ENCODE peak calls at places on chromosomes 16 and 17, in seven cellular contexts. One of them, this sample, is unnamed.

GRCh38 chr17:78802459-78802858 is 20.4 kb upstream of the CYTH1 start:
- DNase-seq in uterus: no peak
- DNase-seq in right lobe of liver: no peak
- DNase-seq in psoas muscle: no peak
- DNase-seq in HT-29: no peak
- DNase-seq in NCI-H524: no peak
- DNase-seq in EL: no peak
- DNase-seq in this sample: no peak

GRCh38 chr17:39225974-39226683 is 384 bp upstream of the STAC2 start:
- DNase-seq in psoas muscle: peak
- DNase-seq in right lobe of liver: no peak
- DNase-seq in EL: peak
- DNase-seq in uterus: peak
- DNase-seq in HT-29: no peak
- DNase-seq in NCI-H524: peak
- DNase-seq in this sample: no peak

GRCh38 chr17:36945959-36946725 is 2.6 kb upstream of the AATF start:
- DNase-seq in uterus: no peak
- DNase-seq in HT-29: no peak
- DNase-seq in right lobe of liver: no peak
- DNase-seq in NCI-H524: peak
- DNase-seq in EL: no peak
- DNase-seq in psoas muscle: no peak
- DNase-seq in this sample: no peak

GRCh38 chr17:21510686-21511367 is 134.7 kb downstream of the KCNJ12 start:
- DNase-seq in HT-29: no peak
- DNase-seq in EL: no peak
- DNase-seq in right lobe of liver: no peak
- DNase-seq in NCI-H524: no peak
- DNase-seq in psoas muscle: no peak
- DNase-seq in uterus: no peak
- DNase-seq in this sample: peak

GRCh38 chr17:1137465-1137894 is 42.3 kb downstream of the ABR start:
- DNase-seq in EL: no peak
- DNase-seq in HT-29: peak
- DNase-seq in psoas muscle: no peak
- DNase-seq in right lobe of liver: no peak
- DNase-seq in uterus: no peak
- DNase-seq in NCI-H524: peak
- DNase-seq in this sample: no peak

GRCh38 chr17:74928786-74929185 is 4.7 kb downstream of the OTOP2 start:
- DNase-seq in right lobe of liver: no peak
- DNase-seq in EL: no peak
- DNase-seq in NCI-H524: no peak
- DNase-seq in HT-29: no peak
- DNase-seq in psoas muscle: no peak
- DNase-seq in uterus: no peak
- DNase-seq in this sample: no peak

GRCh38 chr16:82199209-82199608 is 29.2 kb upstream of the MPHOSPH6 start:
- DNase-seq in HT-29: no peak
- DNase-seq in right lobe of liver: no peak
- DNase-seq in NCI-H524: no peak
- DNase-seq in uterus: no peak
- DNase-seq in psoas muscle: no peak
- DNase-seq in EL: no peak
- DNase-seq in this sample: no peak

GRCh38 chr17:64387545-64388171 is 3.0 kb downstream of the PECAM1 start:
- DNase-seq in EL: no peak
- DNase-seq in NCI-H524: no peak
- DNase-seq in right lobe of liver: no peak
- DNase-seq in HT-29: no peak
- DNase-seq in uterus: no peak
- DNase-seq in psoas muscle: peak
- DNase-seq in this sample: no peak

GRCh38 chr17:49496183-49496865 is 1.2 kb downstream of the NGFR start:
- DNase-seq in EL: peak
- DNase-seq in uterus: peak
- DNase-seq in psoas muscle: peak
- DNase-seq in right lobe of liver: peak
- DNase-seq in NCI-H524: peak
- DNase-seq in HT-29: no peak
- DNase-seq in this sample: peak

GRCh38 chr16:81278526-81278925 is 36.2 kb upstream of the GAN start:
- DNase-seq in NCI-H524: no peak
- DNase-seq in EL: no peak
- DNase-seq in uterus: no peak
- DNase-seq in right lobe of liver: no peak
- DNase-seq in HT-29: no peak
- DNase-seq in psoas muscle: no peak
- DNase-seq in this sample: no peak

GRCh38 chr17:41539071-41539492 is 11.0 kb upstream of the KRT19 start:
- DNase-seq in HT-29: no peak
- DNase-seq in right lobe of liver: no peak
- DNase-seq in psoas muscle: no peak
- DNase-seq in EL: no peak
- DNase-seq in NCI-H524: no peak
- DNase-seq in uterus: no peak
- DNase-seq in this sample: no peak

GRCh38 chr16:46929378-46930332 is 43.8 kb downstream of the DNAJA2 start:
- DNase-seq in HT-29: peak
- DNase-seq in NCI-H524: no peak
- DNase-seq in uterus: peak
- DNase-seq in right lobe of liver: peak
- DNase-seq in psoas muscle: peak
- DNase-seq in EL: peak
- DNase-seq in this sample: peak

GRCh38 chr16:8194795-8195194 is 395.5 kb downstream of the TMEM114 start:
- DNase-seq in psoas muscle: no peak
- DNase-seq in HT-29: peak
- DNase-seq in NCI-H524: no peak
- DNase-seq in uterus: no peak
- DNase-seq in right lobe of liver: no peak
- DNase-seq in EL: no peak
- DNase-seq in this sample: no peak

This sample was measured in CD4-positive, alpha-beta memory T cell.